ENCODE peak calls at places on chromosomes 3 and 15, in seven cellular contexts. M is breast epithelium, E is transverse colon, B is stomach, Q is upper lobe of left lung, V is HCT116, N is HepG2. D is an unnamed sample.

GRCh38 chr15:87844031-87844430 is 412.5 kb downstream of the NTRK3 start:
- DNase-seq in B (no peak), M (no peak), V (no peak), N (no peak), Q (no peak), E (no peak), D (no peak)

GRCh38 chr3:116051586-116051985 is 393.7 kb downstream of the LSAMP start:
- DNase-seq in E (no peak), Q (no peak), B (no peak), N (no peak), M (no peak), V (no peak), D (no peak)

GRCh38 chr3:106817706-106818105 is 559.5 kb upstream of the CCDC54 start:
- DNase-seq in E (no peak), Q (no peak), V (no peak), B (no peak), M (no peak), N (no peak), D (no peak)

GRCh38 chr3:139940622-139941021 is 5.6 kb downstream of the CLSTN2 start:
- DNase-seq in B (no peak), M (no peak), V (no peak), Q (no peak), N (peak; percentile 56), E (no peak), D (no peak)

GRCh38 chr3:172159962-172160538 is 120.7 kb downstream of the FNDC3B start:
- DNase-seq in M (no peak), E (no peak), N (no peak), V (no peak), Q (no peak), B (no peak), D (peak; percentile 22)

GRCh38 chr3:47298439-47298838 is 15.7 kb downstream of the KLHL18 start:
- DNase-seq in V (no peak), E (no peak), B (no peak), N (no peak), Q (no peak), M (no peak), D (no peak)

GRCh38 chr3:45088959-45089358 is 57.2 kb downstream of the CDCP1 start:
- DNase-seq in Q (no peak), M (no peak), B (no peak), E (no peak), V (no peak), N (no peak), D (no peak)

GRCh38 chr3:13022348-13023250 is 50.6 kb downstream of the IQSEC1 start:
- DNase-seq in V (no peak), Q (peak; percentile 87), E (no peak), M (no peak), N (no peak), B (peak; percentile 39), D (no peak)

GRCh38 chr3:100941046-100941445 is 52.2 kb downstream of the ABI3BP start:
- DNase-seq in E (no peak), Q (no peak), M (no peak), V (no peak), N (no peak), B (no peak), D (peak; percentile 76)

GRCh38 chr15:32998979-32999677 is 195.4 kb downstream of the FMN1 start:
- DNase-seq in Q (no peak), N (no peak), E (no peak), B (no peak), V (no peak), M (no peak), D (no peak)

GRCh38 chr3:39809181-39809994 is at the start of gene MYRIP:
- DNase-seq in Q (peak; percentile 94), V (no peak), B (peak; percentile 90), N (peak; percentile 32), M (peak; percentile 54), E (peak; percentile 81), D (peak; percentile 77)

GRCh38 chr3:52140792-52141191 is 13.4 kb downstream of the POC1A start:
- DNase-seq in Q (no peak), B (no peak), V (no peak), E (no peak), N (no peak), M (no peak), D (no peak)

GRCh38 chr3:183298708-183299153 is 45.7 kb downstream of the B3GNT5 start:
- DNase-seq in Q (no peak), M (no peak), B (no peak), E (peak; percentile 22), N (no peak), V (no peak), D (no peak)

GRCh38 chr3:57755368-57756021 is 614 bp upstream of the SLMAP start:
- DNase-seq in N (peak; percentile 45), V (peak; percentile 68), Q (no peak), E (peak; percentile 60), B (peak; percentile 55), M (no peak), D (peak; percentile 62)

DNA sequence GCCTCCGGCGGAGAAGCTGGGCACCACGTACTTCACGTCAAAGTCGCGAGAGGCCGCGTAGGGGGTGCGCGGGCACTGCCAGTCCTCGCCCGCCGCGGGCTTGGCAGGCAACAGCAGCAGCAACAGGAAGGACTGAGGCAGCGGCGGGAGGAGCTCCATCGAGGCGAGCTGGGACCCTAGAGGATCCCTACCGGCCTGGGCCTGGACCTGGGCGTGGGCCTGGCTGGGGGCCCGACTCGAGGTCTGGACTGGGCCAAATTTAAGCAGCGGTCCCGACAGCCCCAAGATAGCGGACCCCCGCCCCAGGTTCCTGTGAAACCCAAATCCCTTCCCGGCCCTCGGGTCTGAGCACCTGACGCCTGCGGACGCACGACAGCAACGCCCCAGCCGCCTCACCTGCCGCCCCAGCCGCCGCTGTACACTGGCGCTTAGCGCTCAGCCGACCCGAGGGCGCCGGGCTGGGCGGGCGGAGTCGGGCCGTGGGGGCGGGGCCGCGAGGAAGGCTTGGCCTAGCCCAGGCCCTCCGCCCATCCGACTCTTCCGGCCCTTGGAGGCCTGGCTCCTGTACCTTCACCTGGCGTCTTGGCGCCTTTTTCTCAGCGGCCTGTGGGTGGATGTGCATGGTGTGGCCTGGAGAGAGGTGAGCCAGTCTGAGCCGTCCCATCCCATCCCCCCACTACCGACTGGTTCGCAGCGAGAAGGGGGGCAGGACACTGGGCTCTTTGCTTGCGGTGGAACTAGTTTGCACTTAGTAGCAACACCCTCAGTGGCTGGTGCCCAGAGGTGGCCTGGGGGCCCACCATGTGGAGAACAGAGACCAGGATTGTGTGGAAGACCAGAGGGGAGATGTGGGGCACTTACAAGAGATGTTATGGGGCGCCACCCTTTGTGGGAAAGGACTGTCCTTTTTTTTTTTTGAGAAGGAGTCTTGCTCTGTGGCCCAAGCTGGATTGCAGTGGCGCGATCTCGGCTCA is at the start of gene MST1R:
- DNase-seq in Q (peak; percentile 98), M (peak; percentile 83), N (peak; percentile 27), B (peak; percentile 94), E (peak; percentile 94), V (peak; percentile 95), D (peak; percentile 74)
- TF ChIP-seq POLR2A in Q (peak; percentile 84), M (no peak), N (no peak), B (no peak), E (peak; percentile 97), V (peak; percentile 82), D (peak; percentile 76)

GRCh38 chr3:56365905-56366640 is 102.2 kb downstream of the ERC2 start:
- DNase-seq in E (no peak), N (no peak), V (no peak), B (no peak), Q (no peak), M (no peak), D (no peak)
- H3K27ac ChIP-seq in E (no peak overlapping the region), N (no peak overlapping the region), V (no peak overlapping the region), B (no peak overlapping the region), Q (no peak overlapping the region), M (no peak overlapping the region), D (no peak overlapping the region)

DNA sequence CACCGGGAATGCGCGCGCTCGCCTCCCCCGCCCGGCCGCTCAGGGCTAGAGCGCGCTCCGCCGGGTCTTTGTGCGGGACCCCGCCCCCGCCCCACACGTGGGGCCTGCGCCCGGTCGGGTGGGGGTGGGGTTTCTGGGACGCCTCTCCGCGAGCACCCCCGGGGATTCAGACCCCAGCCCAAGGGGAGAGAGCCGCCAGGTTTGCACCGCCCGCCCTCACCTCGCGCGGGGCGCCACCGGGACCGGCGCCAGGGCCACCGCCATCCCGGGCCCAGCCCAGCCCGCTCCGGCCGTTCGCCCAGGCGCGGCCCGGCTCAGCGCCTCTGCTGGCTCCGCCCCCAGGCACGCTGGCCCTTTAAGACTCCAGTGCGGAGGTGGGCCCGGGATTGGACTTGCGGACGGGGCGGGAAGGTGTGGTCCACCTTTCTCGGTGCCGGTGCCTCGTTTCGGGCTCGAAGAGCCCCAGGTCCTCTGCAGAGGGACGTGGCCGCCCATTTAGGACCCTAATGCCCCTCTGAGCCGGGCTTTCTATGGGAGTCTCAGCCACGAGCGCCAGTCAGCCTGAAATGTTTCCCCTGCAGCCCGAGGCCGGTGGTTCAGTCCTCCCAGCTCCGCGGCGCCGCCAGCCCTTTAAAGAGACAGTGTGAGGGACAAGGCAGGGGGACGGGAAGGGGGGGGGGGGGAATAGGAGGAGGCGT is 1.2 kb downstream of the HYAL2 start:
- DNase-seq in V (peak; percentile 84), B (peak; percentile 92), M (peak; percentile 86), E (peak; percentile 91), Q (peak; percentile 95), N (peak; percentile 84), D (peak; percentile 84)
- TF ChIP-seq POLR2AphosphoS5 in V (peak; percentile 80), B (peak; percentile 65), M (peak; percentile 30), E (peak; percentile 52), Q (peak; percentile 45), N (peak; percentile 50), D (peak; percentile 73)

GRCh38 chr3:124886168-124887051 is 755 bp downstream of the ITGB5 start:
- DNase-seq in E (peak; percentile 70), M (peak; percentile 55), N (peak; percentile 68), B (peak; percentile 71), Q (peak; percentile 91), V (no peak), D (peak; percentile 62)

GRCh38 chr3:124888482-124889441 is 1.6 kb upstream of the ITGB5 start:
- DNase-seq in M (no peak), B (no peak), Q (no peak), E (no peak), V (no peak), N (no peak), D (no peak)

GRCh38 chr3:124885466-124886167 is 1.5 kb downstream of the ITGB5 start:
- DNase-seq in E (no peak), V (no peak), B (no peak), N (no peak), M (no peak), Q (no peak), D (no peak)

GRCh38 chr3:124887996-124888298 is 782 bp upstream of the ITGB5 start:
- DNase-seq in B (no peak), M (no peak), V (no peak), E (no peak), Q (no peak), N (no peak), D (no peak)

DNA sequence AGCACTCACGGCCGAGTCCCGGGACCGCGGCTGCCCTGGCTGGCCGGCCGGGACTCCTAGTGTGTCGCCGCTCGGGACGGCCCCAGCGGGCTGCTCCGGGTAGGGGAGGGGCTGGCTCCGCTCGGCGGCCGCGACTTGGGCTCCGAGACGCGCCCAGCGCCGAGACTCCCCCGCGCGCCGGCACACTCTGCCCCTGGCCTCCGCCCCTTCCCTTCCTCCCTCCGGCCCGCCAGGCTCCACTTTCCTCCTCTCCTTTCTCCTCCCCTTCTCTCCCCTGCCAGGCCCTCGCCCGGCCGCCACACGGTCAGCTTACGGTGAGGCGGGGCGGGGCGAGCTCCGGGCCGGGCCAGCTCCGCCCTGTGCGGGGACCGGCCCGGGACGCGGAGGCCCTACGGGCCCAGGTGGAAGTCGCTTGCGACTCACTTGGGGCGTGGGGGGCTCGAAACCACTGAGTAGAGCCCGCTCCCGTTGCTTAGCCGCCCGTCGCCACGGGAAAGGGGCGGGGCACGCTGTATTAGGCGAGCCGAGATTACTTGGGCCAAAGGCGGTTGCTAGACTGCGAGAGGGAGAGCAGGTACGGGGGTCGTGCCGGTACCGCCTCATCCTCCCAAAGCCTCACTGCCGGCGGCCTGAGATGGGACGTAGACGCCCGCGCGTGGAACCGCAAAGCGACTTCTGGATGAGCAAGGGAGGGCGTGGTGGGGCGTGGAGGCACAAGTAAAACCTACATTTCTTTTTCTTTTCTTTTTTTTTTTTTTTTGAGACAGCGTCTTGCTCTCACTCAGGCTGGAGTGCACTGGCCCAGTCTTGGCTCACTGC is at the start of gene ITGB5:
- DNase-seq in V (peak; percentile 29), N (peak; percentile 61), E (peak; percentile 83), M (peak; percentile 77), Q (peak; percentile 94), B (peak; percentile 83), D (peak; percentile 82)
- TF ChIP-seq POLR2A in V (peak; percentile 15), N (peak; percentile 69), E (peak; percentile 61), M (peak; percentile 10), Q (peak; percentile 68), B (no peak), D (peak; percentile 81)

D was measured in prostate gland.